ENCODE peak calls at places on chromosomes 12 and 14, in four cellular contexts. N, M, I and V are unnamed samples.

GRCh38 chr12:51326762-51327439 is 2.9 kb upstream of the BIN2 start:
- DNase-seq in N (no peak), M (no peak), I (no peak), V (no peak)

GRCh38 chr12:70549340-70550179 is 87.7 kb downstream of the PTPRB start:
- DNase-seq in N (no peak), M (no peak), I (no peak), V (no peak)

GRCh38 chr14:88895116-88895515 is 70.7 kb downstream of the TTC8 start:
- DNase-seq in N (no peak), M (no peak), I (no peak), V (no peak)

GRCh38 chr14:99188721-99189120 is 83.3 kb downstream of the BCL11B start:
- DNase-seq in N (no peak), M (no peak), I (no peak), V (no peak)

GRCh38 chr12:46560874-46561273 is 188.3 kb upstream of the SLC38A2 start:
- DNase-seq in N (no peak), M (no peak), I (no peak), V (no peak)

GRCh38 chr12:23950775-23951391 is 1.4 kb upstream of the SOX5 start:
- DNase-seq in N (no peak), M (peak; percentile 40), I (no peak), V (no peak)

GRCh38 chr12:22709292-22709691 is 84.3 kb downstream of the ETNK1 start:
- DNase-seq in N (peak; percentile 37), M (no peak), I (no peak), V (no peak)

GRCh38 chr12:68240975-68241374 is 12.4 kb downstream of the IL22 start:
- DNase-seq in N (no peak), M (peak; percentile 39), I (no peak), V (peak; percentile 27)

GRCh38 chr12:85057370-85057963 is 21.3 kb downstream of the LRRIQ1 start:
- DNase-seq in N (peak; percentile 54), M (no peak), I (no peak), V (no peak)

GRCh38 chr14:104355101-104355691 is 216.8 kb downstream of the KIF26A start:
- DNase-seq in N (no peak), M (peak; percentile 32), I (peak; percentile 45), V (peak; percentile 20)

GRCh38 chr14:71240154-71240553 is 332.9 kb downstream of the PCNX1 start:
- DNase-seq in N (no peak), M (no peak), I (no peak), V (no peak)

GRCh38 chr12:92378682-92379479 is 233.2 kb upstream of the BTG1 start:
- DNase-seq in N (no peak), M (no peak), I (no peak), V (no peak)

GRCh38 chr12:55974308-55974724 is 438 bp downstream of the RAB5B start:
- DNase-seq in N (no peak), M (no peak), I (no peak), V (no peak)

GRCh38 chr12:12172106-12172511 is 94.7 kb downstream of the LRP6 start:
- DNase-seq in N (no peak), M (no peak), I (no peak), V (no peak)

GRCh38 chr12:115911360-115911759 is 366.1 kb downstream of the MED13L start:
- DNase-seq in N (no peak), M (no peak), I (no peak), V (no peak)

GRCh38 chr14:39050389-39050788 is 52.6 kb downstream of the SEC23A start:
- DNase-seq in N (no peak), M (no peak), I (no peak), V (no peak)

GRCh38 chr14:51651388-51652167 is at the start of gene FRMD6:
- DNase-seq in N (no peak), M (peak; percentile 90), I (peak; percentile 94), V (peak; percentile 83)

GRCh38 chr12:124402281-124403066 is 107.6 kb downstream of the RFLNA start:
- DNase-seq in N (no peak), M (no peak), I (no peak), V (no peak)

GRCh38 chr14:58014778-58015177 is 137.2 kb downstream of the ARMH4 start:
- DNase-seq in N (no peak), M (no peak), I (no peak), V (no peak)

GRCh38 chr12:92098594-92099370 is 46.9 kb downstream of the BTG1 start:
- DNase-seq in N (no peak), M (no peak), I (no peak), V (no peak)

GRCh38 chr12:114408881-114409795 is 3.2 kb upstream of the TBX5 start:
- DNase-seq in N (no peak), M (no peak), I (no peak), V (no peak)

GRCh38 chr14:92384461-92385133 is 61.6 kb downstream of the SLC24A4 start:
- DNase-seq in N (no peak), M (no peak), I (no peak), V (no peak)

GRCh38 chr12:26636710-26637328 is 196.2 kb downstream of the ITPR2 start:
- DNase-seq in N (no peak), M (no peak), I (no peak), V (no peak)

GRCh38 chr12:42468341-42468821 is 121.2 kb downstream of the PRICKLE1 start:
- DNase-seq in N (no peak), M (no peak), I (no peak), V (no peak)

GRCh38 chr12:70091021-70091521 is 152.2 kb upstream of the CNOT2 start:
- DNase-seq in N (no peak), M (no peak), I (no peak), V (no peak)

GRCh38 chr14:95505030-95505589 is 11.3 kb downstream of the SYNE3 start:
- DNase-seq in N (no peak), M (no peak), I (no peak), V (no peak)
- H3K4me1 ChIP-seq in N (no peaks in the 10 kb centered on the region), M (peaks cover 10% of the 10 kb centered on the region), I (peaks cover 49% of the 10 kb centered on the region), V (peaks cover 47% of the 10 kb centered on the region)

DNA sequence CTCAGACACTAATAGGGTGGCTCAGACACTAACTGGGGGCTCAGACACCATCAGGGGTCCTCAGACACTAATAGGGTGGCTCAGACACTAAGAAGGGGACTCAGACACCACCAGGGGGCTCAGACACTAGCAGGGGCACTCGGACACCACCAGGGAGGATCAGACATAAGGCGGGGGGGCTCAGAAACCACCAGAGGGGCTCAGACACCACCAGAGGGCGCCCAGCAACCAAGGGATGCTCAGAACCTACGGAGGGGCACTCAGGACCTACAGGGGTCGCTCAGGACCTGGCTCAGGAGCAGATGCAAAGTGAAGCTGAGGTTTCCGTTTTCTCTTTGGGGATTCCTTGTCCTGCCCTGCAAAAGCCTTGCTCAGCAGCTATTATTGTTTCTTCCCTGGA is 448.5 kb downstream of the TMEM121 start:
- DNase-seq in N (no peak), M (no peak), I (no peak), V (no peak)
- H3K9me3 ChIP-seq in N (peaks cover 12% of the 10 kb centered on the region), M (no peaks in the 10 kb centered on the region), I (no peaks in the 10 kb centered on the region), V (no peaks in the 10 kb centered on the region)

DNA sequence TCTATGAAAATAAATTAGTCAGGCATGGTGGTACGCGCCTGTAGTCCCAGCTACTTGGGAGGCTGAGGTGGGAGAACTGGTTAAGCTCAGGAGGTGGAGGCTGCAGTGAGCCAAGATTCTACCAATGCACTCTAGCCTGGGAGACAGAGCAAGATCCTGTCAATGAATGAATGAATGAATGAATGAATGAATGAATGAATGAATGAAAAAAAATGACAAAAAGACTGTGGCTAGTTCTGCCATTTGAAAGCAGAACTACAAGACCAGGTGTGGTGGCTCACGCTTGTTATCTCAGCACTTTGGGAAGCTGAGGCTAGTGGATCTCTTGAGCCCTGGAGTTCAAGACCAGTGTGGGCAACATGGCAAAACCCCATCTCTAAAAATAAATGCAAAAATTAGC is 32.2 kb upstream of the NPFF start:
- DNase-seq in N (no peak), M (no peak), I (no peak), V (no peak)
- H3K27ac ChIP-seq in N (no peak overlapping the region), M (no peak overlapping the region), I (no peak overlapping the region), V (no peak overlapping the region)

GRCh38 chr12:32504626-32505025 is 105.3 kb downstream of the FGD4 start:
- DNase-seq in N (no peak), M (no peak), I (no peak), V (no peak)

GRCh38 chr12:32507559-32508276 is 108.4 kb downstream of the FGD4 start:
- DNase-seq in N (no peak), M (no peak), I (no peak), V (no peak)

GRCh38 chr12:32502693-32503510 is 103.5 kb downstream of the FGD4 start:
- DNase-seq in N (no peak), M (no peak), I (no peak), V (no peak)

GRCh38 chr12:32505067-32505466 is 105.7 kb downstream of the FGD4 start:
- DNase-seq in N (no peak), M (no peak), I (no peak), V (no peak)

DNA sequence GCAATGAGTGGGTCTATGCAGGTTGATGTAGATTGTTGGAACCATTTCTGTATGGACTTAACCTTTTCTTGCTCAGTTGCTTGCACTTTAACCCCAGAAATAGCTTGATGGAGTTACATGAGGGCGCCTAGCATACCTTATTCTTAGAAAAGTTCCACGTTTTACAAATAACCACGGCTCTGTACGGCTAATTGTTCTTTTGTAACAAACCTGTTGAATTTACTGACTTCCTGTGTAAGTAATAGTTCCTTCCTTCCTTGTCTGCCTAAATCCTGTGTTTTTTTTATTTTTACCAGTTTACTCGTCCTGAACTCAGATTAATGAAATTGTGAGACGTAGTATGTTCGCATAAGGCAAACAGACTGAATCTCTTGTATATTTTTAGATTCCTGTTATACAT is 106.2 kb downstream of the FGD4 start:
- DNase-seq in N (no peak), M (no peak), I (no peak), V (no peak)
- H3K4me1 ChIP-seq in N (peaks cover 4% of the 10 kb centered on the region), M (peaks cover 14% of the 10 kb centered on the region), I (peaks cover 54% of the 10 kb centered on the region), V (peaks cover 13% of the 10 kb centered on the region)

DNA sequence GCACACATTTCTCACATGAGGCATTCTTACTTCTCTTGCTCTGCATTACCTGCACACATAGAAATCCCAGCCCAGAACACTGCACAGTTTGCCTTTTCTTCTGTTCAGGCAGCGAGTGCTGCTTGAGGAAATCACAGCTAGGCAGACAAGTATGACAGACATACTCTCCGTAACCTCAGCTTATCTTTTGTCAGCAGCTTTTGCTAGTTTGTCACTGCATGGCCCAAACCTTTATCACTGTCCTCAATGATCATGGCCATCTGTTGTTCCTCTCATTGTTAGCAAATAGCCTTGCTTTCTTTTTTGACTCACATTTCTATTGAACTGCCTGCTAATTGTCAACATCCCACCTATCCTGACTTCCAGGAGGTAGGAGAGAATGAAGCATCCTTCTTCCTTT is 5.3 kb downstream of the ZNF10 start:
- DNase-seq in N (no peak), M (no peak), I (no peak), V (no peak)
- H3K9me3 ChIP-seq in N (peaks cover 1% of the 10 kb centered on the region), M (peaks cover 63% of the 10 kb centered on the region), I (peaks cover 81% of the 10 kb centered on the region), V (no peaks in the 10 kb centered on the region)

DNA sequence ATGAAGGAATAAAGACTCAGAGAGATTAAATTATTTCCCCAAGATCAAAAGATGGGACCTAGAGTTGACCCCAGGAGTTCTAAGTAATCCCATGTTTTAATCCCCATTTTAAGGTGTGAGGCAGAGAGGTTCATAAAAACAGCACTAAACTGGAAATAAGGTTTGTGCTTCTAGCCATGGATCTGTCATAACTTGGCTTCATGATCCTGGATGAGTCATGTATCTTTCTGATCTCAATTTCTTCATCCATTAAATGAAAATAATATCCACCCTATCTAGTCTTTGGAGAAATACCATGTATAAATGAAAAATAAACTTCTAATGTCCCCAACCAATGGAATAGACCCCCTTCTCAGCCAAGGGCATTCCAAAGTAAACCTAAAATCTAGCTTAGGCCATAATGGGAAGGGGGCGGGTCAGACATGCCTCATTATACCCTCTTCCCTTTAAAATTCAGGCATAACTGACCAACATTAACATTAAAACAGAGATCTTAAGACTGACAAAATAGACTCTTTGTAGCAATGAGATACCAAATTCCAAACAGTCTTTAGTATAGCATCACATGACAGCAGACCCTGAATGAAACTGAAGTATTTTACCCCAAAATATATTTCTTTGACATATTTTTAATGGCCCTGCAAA is 47.8 kb downstream of the SLC41A2 start:
- DNase-seq in N (no peak), M (no peak), I (no peak), V (no peak)
- H3K27ac ChIP-seq in N (no peak overlapping the region), M (no peak overlapping the region), I (no peak overlapping the region), V (peak overlapping the region; percentile 27)